ENCODE peak calls at places on chromosomes 12 and 14, in seven cellular contexts. R, V, Z, K, P, U and M are unnamed samples.

GRCh38 chr12:10554228-10554970 is 48.7 kb downstream of the EIF2S3B start:
- DNase-seq in R (no peak), V (no peak), Z (no peak), K (no peak), P (no peak), U (no peak), M (no peak)

GRCh38 chr12:49809369-49810158 is 18.6 kb downstream of the NCKAP5L start:
- DNase-seq in R (no peak), V (no peak), Z (no peak), K (no peak), P (no peak), U (no peak), M (no peak)

GRCh38 chr12:71243375-71243774 is 85.6 kb upstream of the TSPAN8 start:
- DNase-seq in R (no peak), V (no peak), Z (no peak), K (no peak), P (no peak), U (no peak), M (no peak)

GRCh38 chr12:62769076-62769619 is 165.8 kb downstream of the PPM1H start:
- DNase-seq in R (no peak), V (no peak), Z (no peak), K (no peak), P (no peak), U (no peak), M (no peak)

GRCh38 chr14:48703728-48704467 is 882.3 kb downstream of the RPS29 start:
- DNase-seq in R (no peak), V (no peak), Z (no peak), K (no peak), P (no peak), U (no peak), M (peak)

GRCh38 chr14:74578479-74578878 is 33.6 kb downstream of the LTBP2 start:
- DNase-seq in R (no peak), V (no peak), Z (peak), K (no peak), P (no peak), U (no peak), M (no peak)

GRCh38 chr14:102779574-102780315 is 2.5 kb downstream of the TRAF3 start:
- DNase-seq in R (no peak), V (no peak), Z (no peak), K (no peak), P (no peak), U (no peak), M (no peak)

GRCh38 chr12:109761631-109761950 is 48.0 kb downstream of the FAM222A start:
- DNase-seq in R (no peak), V (no peak), Z (peak), K (no peak), P (no peak), U (no peak), M (no peak)

GRCh38 chr14:91417983-91418386 is 365 bp upstream of the CCDC88C start:
- DNase-seq in R (peak), V (no peak), Z (peak), K (peak), P (peak), U (peak), M (peak)

GRCh38 chr12:31967569-31967968 is 8.4 kb downstream of the RESF1 start:
- DNase-seq in R (no peak), V (no peak), Z (no peak), K (no peak), P (no peak), U (no peak), M (no peak)

GRCh38 chr12:2528001-2528400 is 266.8 kb upstream of the FKBP4 start:
- DNase-seq in R (no peak), V (no peak), Z (no peak), K (no peak), P (no peak), U (no peak), M (no peak)

GRCh38 chr12:25958254-25959068 is at the start of gene RASSF8:
- DNase-seq in R (no peak), V (no peak), Z (peak), K (peak), P (peak), U (peak), M (peak)

GRCh38 chr14:54291491-54292191 is 105.2 kb upstream of the CDKN3 start:
- DNase-seq in R (no peak), V (no peak), Z (no peak), K (no peak), P (peak), U (peak), M (no peak)

GRCh38 chr14:52125885-52126284 is 57.0 kb upstream of the NID2 start:
- DNase-seq in R (no peak), V (no peak), Z (no peak), K (no peak), P (no peak), U (no peak), M (no peak)

GRCh38 chr14:52129733-52130132 is 60.9 kb upstream of the NID2 start:
- DNase-seq in R (no peak), V (no peak), Z (no peak), K (no peak), P (no peak), U (no peak), M (no peak)

DNA sequence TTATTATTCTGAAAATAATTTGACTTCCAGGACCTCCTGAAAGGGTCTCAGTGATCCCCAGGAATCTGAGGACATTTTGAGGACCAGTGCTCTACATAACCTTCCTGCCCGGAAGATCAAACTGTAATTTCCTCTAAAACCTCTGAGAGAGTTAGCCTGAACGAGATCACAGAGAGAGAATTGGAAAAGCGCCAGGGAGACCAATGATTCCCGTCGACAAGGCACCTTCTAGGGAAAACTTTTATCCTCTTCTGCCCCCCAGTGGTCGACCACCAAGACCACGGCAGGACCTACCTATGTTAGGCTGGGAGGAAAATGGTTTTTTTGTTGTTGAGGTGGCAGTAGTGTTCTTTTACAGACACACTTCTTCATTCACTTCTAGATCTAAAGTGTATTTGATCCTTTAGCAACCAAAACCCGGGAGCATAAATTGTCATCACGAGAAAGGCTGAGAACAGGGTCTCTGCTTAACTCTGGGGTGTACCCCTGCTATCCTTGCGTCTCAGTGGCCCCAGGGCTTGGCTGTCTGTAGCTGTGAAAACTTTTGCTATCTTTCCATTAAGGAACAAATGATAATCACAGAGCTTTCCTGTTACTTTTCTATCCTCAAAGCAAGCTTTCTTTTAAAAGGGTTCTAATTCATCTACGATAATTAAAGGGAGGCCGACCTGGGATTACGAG is 62.9 kb upstream of the NID2 start:
- DNase-seq in R (peak), V (peak), Z (peak), K (peak), P (peak), U (peak), M (no peak)
- TF ChIP-seq JUND in R (no peak), V (no peak), Z (no peak), K (no peak), P (peak), U (no peak), M (no peak)

DNA sequence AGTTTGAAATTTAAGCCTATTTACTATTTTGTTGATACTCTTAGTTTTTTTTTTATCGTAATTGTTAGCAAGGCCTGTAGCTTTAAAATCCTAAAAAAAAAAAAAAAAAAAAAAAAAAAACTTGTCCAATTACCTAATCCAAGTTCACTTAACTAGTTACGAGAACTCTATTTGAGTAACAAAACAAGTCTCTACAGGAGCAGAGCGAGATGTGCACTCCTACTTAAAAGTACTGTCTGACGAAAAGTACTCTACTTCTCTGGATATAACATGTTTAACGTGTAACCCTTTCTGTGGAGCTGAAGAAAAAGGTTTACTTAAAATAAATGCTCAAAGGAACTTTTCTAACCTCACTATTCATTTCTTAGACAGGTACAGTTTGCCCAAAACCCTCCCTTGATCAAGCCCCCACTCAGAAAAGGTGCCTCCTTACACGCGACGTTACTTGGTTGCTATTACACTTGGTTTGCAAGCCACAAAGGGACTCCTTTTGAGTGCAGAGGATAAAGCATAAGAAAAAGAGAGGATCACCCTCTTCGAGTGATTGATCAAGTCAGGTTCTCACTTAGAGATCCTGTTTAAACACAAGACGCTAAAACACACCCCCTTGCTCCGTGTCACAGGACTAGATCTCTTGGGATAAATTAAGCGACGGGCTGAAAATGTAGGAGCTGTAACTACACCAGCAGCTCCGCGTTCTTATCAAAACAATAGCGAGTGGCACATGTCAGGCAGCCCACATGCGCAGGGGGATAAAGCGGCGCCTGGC is 2.2 kb downstream of the BAZ1A start:
- DNase-seq in R (no peak), V (no peak), Z (no peak), K (no peak), P (no peak), U (peak), M (peak)
- TF ChIP-seq JUND in R (no peak), V (no peak), Z (no peak), K (no peak), P (no peak), U (no peak), M (no peak)

GRCh38 chr14:78974691-78975090 is 804.5 kb downstream of the NRXN3 start:
- DNase-seq in R (no peak), V (no peak), Z (no peak), K (no peak), P (no peak), U (no peak), M (no peak)
- TF ChIP-seq JUND in R (no peak), V (no peak), Z (no peak), K (no peak), P (no peak), U (no peak), M (no peak)

GRCh38 chr14:32193532-32193931 is 8.3 kb upstream of the RNU6-7 start:
- DNase-seq in R (no peak), V (no peak), Z (no peak), K (no peak), P (no peak), U (no peak), M (no peak)

GRCh38 chr14:32189806-32190205 is 12.0 kb upstream of the RNU6-7 start:
- DNase-seq in R (no peak), V (no peak), Z (no peak), K (no peak), P (no peak), U (no peak), M (no peak)

GRCh38 chr14:32192712-32193373 is 9.0 kb upstream of the RNU6-7 start:
- DNase-seq in R (no peak), V (no peak), Z (peak), K (no peak), P (no peak), U (no peak), M (no peak)

GRCh38 chr14:32186248-32186647 is 15.6 kb upstream of the RNU6-7 start:
- DNase-seq in R (no peak), V (no peak), Z (no peak), K (no peak), P (no peak), U (no peak), M (no peak)

GRCh38 chr14:32190713-32191112 is 11.1 kb upstream of the RNU6-7 start:
- DNase-seq in R (no peak), V (no peak), Z (no peak), K (no peak), P (no peak), U (no peak), M (no peak)
- TF ChIP-seq JUND in R (no peak), V (no peak), Z (no peak), K (no peak), P (no peak), U (no peak), M (no peak)

DNA sequence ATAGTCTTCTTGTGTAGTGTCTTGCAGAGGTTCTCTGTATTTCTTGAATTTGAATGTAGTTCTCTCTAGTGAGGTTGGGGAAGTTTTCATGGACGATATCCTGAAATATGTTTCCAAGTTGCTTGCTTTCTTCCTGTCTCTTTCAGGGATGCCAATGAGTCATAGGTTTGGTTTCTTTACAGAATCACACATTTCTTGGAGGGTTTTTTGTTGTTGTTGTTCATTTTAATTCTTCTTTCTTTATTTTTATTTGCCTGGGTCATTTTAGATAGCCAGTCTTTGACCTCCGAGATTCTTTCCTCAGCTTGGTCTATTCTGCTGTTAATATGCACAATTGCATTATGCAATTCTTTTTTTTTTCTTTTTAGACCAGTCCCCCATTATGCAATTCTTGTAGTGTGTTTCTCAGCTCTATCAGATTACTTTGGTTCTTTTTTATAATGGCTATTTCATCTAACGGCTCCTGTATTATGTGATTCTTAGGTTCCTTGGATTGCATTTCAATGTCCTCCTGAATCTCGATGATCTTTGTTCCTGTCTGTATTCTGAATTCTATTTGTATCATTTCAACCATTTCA is 338.9 kb downstream of the AEBP2 start:
- DNase-seq in R (no peak), V (no peak), Z (no peak), K (no peak), P (no peak), U (no peak), M (no peak)
- TF ChIP-seq JUND in R (no peak), V (no peak), Z (peak), K (no peak), P (no peak), U (no peak), M (no peak)

GRCh38 chr12:78392918-78393317 is 471.7 kb upstream of the SYT1 start:
- DNase-seq in R (no peak), V (no peak), Z (peak), K (no peak), P (no peak), U (no peak), M (no peak)
- TF ChIP-seq JUND in R (no peak), V (no peak), Z (no peak), K (no peak), P (no peak), U (no peak), M (no peak)

DNA sequence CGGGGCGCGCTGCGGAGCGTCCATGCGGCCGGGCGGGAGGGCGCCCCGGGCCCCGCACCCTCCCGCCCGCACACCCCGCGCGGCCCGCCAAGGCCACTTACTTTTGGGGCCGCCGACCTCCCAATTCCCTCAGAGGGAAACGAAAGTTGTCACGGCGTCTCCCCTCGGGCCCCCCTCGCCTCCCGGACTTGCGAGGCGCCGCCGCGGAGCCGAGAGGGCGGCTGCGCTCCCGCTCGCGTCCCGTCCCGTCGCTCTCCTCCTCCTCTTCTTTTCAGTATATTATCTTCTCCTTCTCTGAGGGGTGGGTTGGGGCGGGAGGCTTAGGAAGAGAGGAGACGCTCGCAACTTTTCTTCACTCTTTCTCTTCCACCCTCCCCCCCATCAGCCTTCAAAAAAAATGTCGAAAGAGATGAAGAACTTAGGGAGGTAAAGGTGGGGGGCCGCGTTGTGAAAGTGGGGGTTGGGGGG is 613 bp downstream of the DUSP16 start:
- DNase-seq in R (no peak), V (no peak), Z (no peak), K (peak), P (no peak), U (no peak), M (no peak)
- TF ChIP-seq JUND in R (no peak), V (no peak), Z (no peak), K (no peak), P (no peak), U (no peak), M (no peak)

GRCh38 chr14:61472801-61473376 is 151.5 kb downstream of the PRKCH start:
- DNase-seq in R (no peak), V (no peak), Z (no peak), K (no peak), P (no peak), U (no peak), M (no peak)
- TF ChIP-seq JUND in R (no peak), V (no peak), Z (no peak), K (no peak), P (no peak), U (no peak), M (no peak)